ENCODE peak calls at places on chromosomes 2 and 18, in nine cellular contexts. K, A, B, C, Y, D, Q, S and M are unnamed samples.

GRCh38 chr2:70525032-70525431 is 28.6 kb downstream of the TGFA start:
- DNase-seq in Q (peak), B (peak), D (no peak), K (no peak), S (no peak), Y (no peak), A (no peak), C (peak), M (no peak)

GRCh38 chr2:237867465-237867864 is 8.0 kb downstream of the RAMP1 start:
- DNase-seq in K (no peak), B (no peak), Y (peak), C (peak), S (no peak), A (no peak), D (no peak), Q (no peak), M (no peak)

GRCh38 chr2:54859997-54860701 is 136.7 kb downstream of the EML6 start:
- DNase-seq in Q (no peak), A (no peak), Y (peak), C (peak), D (no peak), K (no peak), S (no peak), B (peak), M (no peak)

GRCh38 chr18:31206787-31207381 is 44.2 kb upstream of the DSC1 start:
- DNase-seq in Y (peak), Q (peak), A (peak), S (peak), D (peak), C (peak), K (no peak), B (no peak), M (no peak)

GRCh38 chr2:54432181-54433020 is 23.7 kb upstream of the SPTBN1 start:
- DNase-seq in Y (no peak), A (no peak), B (peak), S (no peak), D (no peak), K (no peak), Q (no peak), C (no peak), M (no peak)

GRCh38 chr2:112480540-112481049 is 1.4 kb upstream of the TTL start:
- DNase-seq in Y (peak), C (no peak), D (peak), Q (no peak), B (no peak), A (peak), S (peak), K (no peak), M (peak)

GRCh38 chr2:177289824-177290632 is 25.5 kb upstream of the NFE2L2 start:
- DNase-seq in S (no peak), Q (no peak), A (no peak), B (no peak), Y (no peak), K (peak), C (no peak), D (no peak), M (peak)

GRCh38 chr2:45494275-45494977 is 116.6 kb downstream of the SRBD1 start:
- DNase-seq in Y (peak), C (peak), K (peak), A (peak), B (peak), S (peak), D (peak), Q (peak), M (peak)

GRCh38 chr2:48551548-48551947 is 21.6 kb downstream of the STON1 start:
- DNase-seq in Q (no peak), K (no peak), D (no peak), B (peak), A (no peak), Y (no peak), C (peak), S (no peak), M (no peak)

GRCh38 chr2:75090770-75091515 is 108.4 kb downstream of the TACR1 start:
- DNase-seq in S (no peak), C (no peak), Q (no peak), K (no peak), B (no peak), D (no peak), Y (no peak), A (no peak), M (no peak)

GRCh38 chr2:8604262-8604661 is 77.6 kb upstream of the ID2 start:
- DNase-seq in K (no peak), B (no peak), A (no peak), C (peak), D (no peak), Q (no peak), S (no peak), Y (no peak), M (no peak)

GRCh38 chr2:189402932-189403331 is 38.3 kb upstream of the WDR75 start:
- DNase-seq in B (peak), Y (no peak), A (peak), S (no peak), C (peak), K (no peak), D (no peak), Q (no peak), M (no peak)

GRCh38 chr2:196278491-196278911 is 107.1 kb upstream of the STK17B start:
- DNase-seq in S (no peak), K (no peak), Q (no peak), D (no peak), Y (no peak), A (no peak), C (peak), B (peak), M (no peak)

GRCh38 chr18:22643731-22644130 is 226.0 kb upstream of the CTAGE1 start:
- DNase-seq in A (no peak), C (no peak), K (no peak), Y (no peak), Q (no peak), B (peak), D (no peak), S (no peak), M (no peak)

GRCh38 chr2:53969285-53970094 is 1.3 kb downstream of the PSME4 start:
- DNase-seq in D (no peak), C (peak), A (no peak), B (peak), Q (peak), K (peak), S (peak), Y (peak), M (peak)

GRCh38 chr2:225027061-225027762 is 15.1 kb downstream of the DOCK10 start:
- DNase-seq in Y (no peak), A (no peak), Q (no peak), S (no peak), B (no peak), K (no peak), C (no peak), D (no peak), M (no peak)

GRCh38 chr2:68806511-68807109 is 64.6 kb downstream of the BMP10 start:
- DNase-seq in K (no peak), C (peak), A (no peak), Q (no peak), S (no peak), Y (no peak), B (peak), D (no peak), M (no peak)

GRCh38 chr2:112634874-112635157 is 10.9 kb upstream of the SLC20A1 start:
- DNase-seq in K (no peak), C (no peak), Y (no peak), B (no peak), D (no peak), A (no peak), S (no peak), Q (no peak), M (no peak)

GRCh38 chr2:82340578-82341053 is 2036.1 kb upstream of the LRRTM1 start:
- DNase-seq in A (no peak), D (no peak), C (no peak), S (no peak), Y (no peak), K (no peak), B (no peak), Q (no peak), M (peak)

GRCh38 chr2:2898744-2899143 is 478.9 kb downstream of the EIPR1 start:
- DNase-seq in S (no peak), C (no peak), A (peak), B (no peak), Q (no peak), D (no peak), K (peak), Y (no peak), M (no peak)

GRCh38 chr2:74440005-74440377 is 1.7 kb downstream of the RTKN start:
- DNase-seq in D (peak), Q (no peak), Y (peak), S (peak), K (no peak), A (peak), B (peak), C (no peak), M (no peak)

GRCh38 chr2:144479138-144479537 is 40.8 kb downstream of the ZEB2 start:
- DNase-seq in S (no peak), C (peak), Y (no peak), B (peak), Q (no peak), D (peak), K (no peak), A (no peak), M (no peak)

GRCh38 chr2:235494716-235495372 is 1.0 kb downstream of the AGAP1 start:
- DNase-seq in B (peak), K (no peak), D (peak), C (peak), Q (no peak), Y (peak), S (peak), A (peak), M (no peak)

GRCh38 chr2:225040862-225041209 is 1.4 kb downstream of the DOCK10 start:
- DNase-seq in B (peak), S (peak), D (no peak), Y (no peak), C (peak), Q (no peak), A (peak), K (peak), M (peak)

GRCh38 chr2:207930747-207931146 is 94.6 kb downstream of the PLEKHM3 start:
- DNase-seq in K (no peak), Y (peak), A (no peak), Q (peak), C (peak), S (peak), B (no peak), D (peak), M (no peak)

GRCh38 chr2:227829337-227829736 is 15.7 kb downstream of the CCL20 start:
- DNase-seq in S (no peak), Y (no peak), K (no peak), A (no peak), B (no peak), D (no peak), C (no peak), Q (no peak), M (no peak)

GRCh38 chr2:45570671-45571334 is 40.3 kb downstream of the SRBD1 start:
- DNase-seq in C (peak), Y (no peak), D (peak), S (no peak), B (peak), A (peak), K (no peak), Q (no peak), M (no peak)

GRCh38 chr2:143615617-143616016 is 486.4 kb downstream of the ARHGAP15 start:
- DNase-seq in D (no peak), A (no peak), Y (no peak), K (no peak), Q (no peak), B (no peak), C (no peak), S (no peak), M (no peak)

GRCh38 chr2:19247186-19247585 is 111.2 kb downstream of the OSR1 start:
- DNase-seq in K (no peak), D (no peak), Q (no peak), C (no peak), S (no peak), Y (no peak), A (no peak), B (no peak), M (no peak)

GRCh38 chr2:198657520-198658121 is 800.1 kb downstream of the SATB2 start:
- DNase-seq in B (peak), K (peak), C (peak), Y (peak), S (peak), A (peak), D (peak), Q (peak), M (peak)

GRCh38 chr2:172323256-172323655 is 104.1 kb upstream of the ITGA6 start:
- DNase-seq in Q (no peak), A (no peak), K (no peak), B (peak), D (no peak), C (no peak), Y (no peak), S (no peak), M (no peak)

GRCh38 chr18:77013777-77014525 is 118.6 kb downstream of the MBP start:
- DNase-seq in D (no peak), C (no peak), A (no peak), S (no peak), Q (no peak), B (no peak), K (no peak), Y (no peak), M (no peak)

GRCh38 chr2:115414461-115414860 is 972.0 kb downstream of the DPP10 start:
- DNase-seq in B (no peak), Q (no peak), K (no peak), A (no peak), D (no peak), Y (no peak), C (no peak), S (no peak), M (no peak)

GRCh38 chr2:115413796-115414195 is 971.4 kb downstream of the DPP10 start:
- DNase-seq in B (no peak), D (no peak), Y (no peak), S (no peak), A (no peak), Q (no peak), K (no peak), C (no peak), M (no peak)

DNA sequence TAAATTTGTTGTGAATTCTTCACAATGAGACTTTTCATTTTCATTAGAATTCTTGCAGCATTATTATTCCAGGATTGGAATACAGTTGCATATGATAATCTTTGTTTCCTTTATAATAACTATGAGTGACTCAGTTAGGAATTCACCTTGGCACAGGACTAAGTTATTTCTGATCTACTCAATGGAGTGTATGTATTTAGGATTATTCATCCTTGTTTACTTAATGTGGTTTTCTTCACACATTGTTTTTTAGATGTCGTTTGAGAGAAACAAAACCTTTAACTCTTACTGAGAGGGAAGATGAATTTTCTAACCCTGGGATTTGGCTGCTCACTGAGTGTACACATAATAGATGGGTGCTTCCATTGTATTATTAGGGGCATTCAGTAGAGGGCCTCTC is 970.1 kb downstream of the DPP10 start:
- DNase-seq in D (no peak), Y (no peak), B (no peak), Q (no peak), K (no peak), A (no peak), C (peak), S (no peak), M (no peak)
- TF ChIP-seq EZH2phosphoT487 in D (no peak), Y (no peak), B (no peak), Q (no peak), K (no peak), A (no peak), C (no peak), S (no peak), M (no peak)

DNA sequence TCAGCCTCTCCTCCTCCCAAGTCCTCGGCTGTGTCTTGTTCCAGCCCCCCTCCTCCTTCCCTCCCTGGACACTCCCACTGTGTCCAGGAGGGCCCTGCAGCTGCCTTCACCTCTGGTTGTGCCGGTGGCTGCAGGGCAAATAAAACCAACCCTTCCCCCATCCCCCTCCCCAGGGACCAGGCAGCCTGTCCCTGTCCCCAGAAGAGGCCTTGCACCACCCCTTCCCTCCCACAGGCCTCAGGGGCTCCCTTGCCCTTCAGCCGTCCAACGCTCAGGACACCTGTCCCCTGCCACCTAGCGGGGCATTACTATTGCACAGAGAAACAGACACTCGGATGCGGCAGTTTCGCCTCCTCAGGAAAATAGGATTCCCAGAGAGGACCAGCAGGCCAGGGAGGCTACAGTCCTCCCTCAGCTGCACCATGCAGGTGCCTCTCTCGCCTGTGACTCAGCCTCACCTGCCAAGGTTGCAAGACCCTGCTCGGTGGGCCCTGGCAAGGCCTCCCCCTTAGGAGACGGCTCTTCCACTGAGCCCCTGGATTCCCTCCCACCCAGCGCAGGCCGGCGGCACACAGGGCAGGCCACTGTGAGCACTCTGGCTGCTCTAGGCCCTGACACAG is 5.5 kb upstream of the GPC1 start:
- DNase-seq in Q (no peak), A (no peak), B (no peak), Y (no peak), D (no peak), C (no peak), K (no peak), S (no peak), M (no peak)
- TF ChIP-seq EZH2phosphoT487 in Q (no peak), A (no peak), B (no peak), Y (no peak), D (no peak), C (no peak), K (no peak), S (no peak), M (no peak)

DNA sequence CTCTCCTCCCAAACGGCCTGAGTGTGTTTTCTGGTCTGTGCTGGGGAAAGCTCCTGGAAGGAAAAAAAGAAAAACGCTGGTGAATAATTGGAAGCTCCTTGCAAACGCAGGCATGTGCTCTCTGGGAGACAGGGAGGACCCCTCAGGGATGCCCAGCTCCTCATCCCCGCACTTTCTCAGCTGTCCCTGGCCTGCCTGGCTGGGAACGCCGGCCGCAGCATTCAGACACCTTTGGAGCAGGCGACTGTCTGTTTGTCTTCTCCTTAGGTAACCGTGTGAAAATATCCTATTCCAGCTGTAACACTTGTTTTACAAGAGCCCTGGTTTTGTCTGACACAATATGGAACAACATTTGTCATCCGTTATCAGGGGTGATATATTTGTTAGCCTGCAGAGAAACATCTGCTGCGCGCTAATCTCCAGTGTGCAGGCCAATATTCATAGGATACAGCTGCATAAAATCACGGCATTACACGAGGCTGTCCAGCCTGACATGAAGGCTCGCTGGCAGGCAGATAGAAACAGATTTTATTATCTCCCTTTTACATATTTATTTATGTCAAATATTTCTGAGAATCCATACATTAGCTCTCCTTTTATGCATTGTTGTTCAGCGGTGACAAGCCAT is 675.3 kb upstream of the SALL3 start:
- DNase-seq in S (peak), D (no peak), Q (no peak), Y (no peak), C (no peak), A (no peak), B (no peak), K (no peak), M (no peak)
- TF ChIP-seq EZH2phosphoT487 in S (no peak), D (no peak), Q (no peak), Y (no peak), C (no peak), A (no peak), B (no peak), K (no peak), M (no peak)

GRCh38 chr18:3972291-3972985 is 482.7 kb downstream of the DLGAP1 start:
- DNase-seq in C (no peak), A (peak), K (no peak), Q (no peak), D (peak), S (no peak), Y (no peak), B (peak), M (no peak)
- TF ChIP-seq EZH2phosphoT487 in C (no peak), A (no peak), K (no peak), Q (no peak), D (no peak), S (no peak), Y (no peak), B (no peak), M (no peak)

DNA sequence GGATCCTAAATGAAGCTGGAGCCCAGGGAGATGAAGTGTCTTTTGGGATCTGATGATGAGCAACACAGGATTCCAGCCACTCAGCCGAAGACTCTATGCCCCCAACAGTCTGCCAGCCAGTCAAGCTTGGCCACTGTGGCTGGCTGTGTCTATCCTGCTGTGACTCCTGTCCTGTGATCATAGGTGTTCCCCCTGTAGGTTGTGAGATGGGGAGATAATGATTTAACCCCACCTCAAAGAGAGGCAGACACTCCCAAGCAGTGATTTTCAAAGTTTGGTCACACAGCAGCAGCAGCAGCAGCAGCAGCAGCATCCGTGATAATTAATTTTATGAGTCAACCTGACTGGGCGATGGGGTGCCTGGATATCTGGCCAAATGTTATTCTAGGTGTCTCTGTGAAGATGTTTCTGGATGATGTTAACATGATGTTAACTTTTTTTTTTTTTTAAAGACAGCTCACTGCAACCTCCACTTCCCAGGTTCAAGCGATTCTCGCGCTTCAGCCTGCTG is 21.4 kb upstream of the RHOB start:
- DNase-seq in D (no peak), K (peak), Y (no peak), S (peak), Q (no peak), A (no peak), B (peak), C (no peak), M (peak)
- TF ChIP-seq EZH2phosphoT487 in D (no peak), K (no peak), Y (no peak), S (no peak), Q (no peak), A (no peak), B (peak), C (no peak), M (no peak)

GRCh38 chr18:44781890-44782289 is 101.2 kb downstream of the SETBP1 start:
- DNase-seq in C (no peak), Q (no peak), S (no peak), B (peak), D (no peak), Y (peak), K (no peak), A (peak), M (no peak)
- TF ChIP-seq EZH2phosphoT487 in C (no peak), Q (no peak), S (no peak), B (no peak), D (no peak), Y (no peak), K (no peak), A (no peak), M (no peak)

GRCh38 chr18:63046375-63046774 is 273.2 kb downstream of the BCL2 start:
- DNase-seq in Y (no peak), K (no peak), B (no peak), S (no peak), Q (no peak), C (no peak), A (no peak), D (no peak), M (no peak)

GRCh38 chr18:63042351-63042750 is 277.2 kb downstream of the BCL2 start:
- DNase-seq in S (no peak), D (no peak), A (no peak), Q (no peak), B (no peak), K (no peak), C (no peak), Y (no peak), M (no peak)

GRCh38 chr18:63040788-63041410 is 278.7 kb downstream of the BCL2 start:
- DNase-seq in B (no peak), C (no peak), D (no peak), Y (no peak), S (no peak), K (no peak), Q (no peak), A (no peak), M (peak)

GRCh38 chr18:63043516-63043915 is 276.1 kb downstream of the BCL2 start:
- DNase-seq in S (no peak), B (peak), K (no peak), C (peak), Q (no peak), Y (no peak), D (no peak), A (no peak), M (no peak)
- TF ChIP-seq EZH2phosphoT487 in S (no peak), B (no peak), K (no peak), C (no peak), Q (no peak), Y (no peak), D (no peak), A (no peak), M (no peak)

GRCh38 chr18:49708674-49709580 is 104.4 kb downstream of the ACAA2 start:
- DNase-seq in C (no peak), D (no peak), K (no peak), Q (no peak), Y (no peak), S (no peak), B (no peak), A (no peak), M (no peak)
- TF ChIP-seq EZH2phosphoT487 in C (no peak), D (no peak), K (no peak), Q (no peak), Y (no peak), S (no peak), B (no peak), A (no peak), M (no peak)